ENCODE peak calls at places on chromosomes 12 and 14, in four cellular contexts. B is cardiac muscle cell, N is tibial nerve, T is AG10803. J is an unnamed sample.

GRCh38 chr12:94644141-94644575 is 6.2 kb downstream of the TMCC3 start:
- DNase-seq in T (no peak), B (peak; percentile 65), N (no peak), J (no peak)

GRCh38 chr14:32534145-32534544 is 205.0 kb downstream of the AKAP6 start:
- DNase-seq in T (no peak), B (no peak), N (no peak), J (no peak)

GRCh38 chr12:12720637-12721250 is 3.6 kb downstream of the CDKN1B start:
- DNase-seq in B (peak; percentile 35), N (no peak), T (no peak), J (no peak)

GRCh38 chr14:44988694-44989093 is 26.7 kb downstream of the TOGARAM1 start:
- DNase-seq in B (peak; percentile 13), N (no peak), T (no peak), J (no peak)

GRCh38 chr12:72790273-72790672 is 518.1 kb downstream of the TRHDE start:
- DNase-seq in B (no peak), T (no peak), N (no peak), J (no peak)

GRCh38 chr12:30939234-30939633 is 12.7 kb downstream of the TSPAN11 start:
- DNase-seq in N (no peak), B (no peak), T (no peak), J (no peak)

GRCh38 chr12:124909831-124910560 is 4.5 kb downstream of the UBC start:
- DNase-seq in T (no peak), N (no peak), B (peak; percentile 37), J (no peak)

GRCh38 chr14:79586401-79586800 is 624.9 kb downstream of the DIO2 start:
- DNase-seq in N (no peak), T (no peak), B (no peak), J (no peak)

GRCh38 chr12:123033392-123034021 is 53.0 kb downstream of the ARL6IP4 start:
- DNase-seq in T (no peak), B (no peak), N (no peak), J (no peak)

GRCh38 chr12:24463392-24463791 is 485.5 kb downstream of the BCAT1 start:
- DNase-seq in T (no peak), B (no peak), N (no peak), J (no peak)

J was measured in effector CD4-positive, alpha-beta T cell.